ENCODE peak calls at places on chromosomes 11 and 22, in six cellular contexts. J, B, V, S, U and O are unnamed samples.

GRCh38 chr22:49004484-49005399 is 822.9 kb downstream of the BRD1 start:
- DNase-seq in U (no peak), B (peak; percentile 22), S (peak; percentile 22), V (no peak), J (no peak), O (no peak)

GRCh38 chr22:30253205-30253852 is 6.8 kb upstream of the LIF start:
- DNase-seq in U (peak; percentile 66), J (peak; percentile 83), V (no peak), B (peak; percentile 66), S (peak; percentile 73), O (no peak)

GRCh38 chr11:70243912-70244652 is 26.4 kb upstream of the PPFIA1 start:
- DNase-seq in B (no peak), J (no peak), V (no peak), S (peak; percentile 20), U (no peak), O (peak; percentile 33)

GRCh38 chr11:120019191-120019590 is 118.7 kb downstream of the TRIM29 start:
- DNase-seq in B (no peak), J (no peak), U (no peak), V (no peak), S (no peak), O (no peak)

GRCh38 chr22:22396741-22397291 is 111.7 kb downstream of the ZNF280B start:
- DNase-seq in B (no peak), U (no peak), S (no peak), J (no peak), V (no peak), O (no peak)

GRCh38 chr11:75471134-75471943 is 38.3 kb upstream of the KLHL35 start:
- DNase-seq in U (no peak), S (no peak), J (no peak), V (no peak), B (no peak), O (no peak)

GRCh38 chr22:46761539-46762237 is 762 bp upstream of the TBC1D22A start:
- DNase-seq in J (peak; percentile 9), U (no peak), S (no peak), V (peak; percentile 45), B (no peak), O (no peak)

GRCh38 chr11:119207300-119207570 is 1.1 kb downstream of the CBL start:
- DNase-seq in B (no peak), U (peak; percentile 15), J (no peak), V (no peak), S (no peak), O (peak; percentile 29)

GRCh38 chr22:29346659-29347058 is 31.2 kb upstream of the RASL10A start:
- DNase-seq in B (peak; percentile 59), V (no peak), J (no peak), U (no peak), S (peak; percentile 77), O (no peak)

GRCh38 chr11:117316197-117316961 is at the start of gene BACE1:
- DNase-seq in V (peak; percentile 97), B (peak; percentile 86), S (peak; percentile 91), U (peak; percentile 86), J (peak; percentile 80), O (peak; percentile 82)

GRCh38 chr22:37911697-37912096 is 5.6 kb downstream of the MICALL1 start:
- DNase-seq in S (no peak), V (peak; percentile 46), U (no peak), B (no peak), J (no peak), O (no peak)

GRCh38 chr11:68137833-68138232 is 16.6 kb upstream of the CHKA start:
- DNase-seq in J (no peak), B (no peak), U (no peak), V (no peak), S (no peak), O (no peak)

GRCh38 chr11:133896642-133897330 is 51.5 kb upstream of the SPATA19 start:
- DNase-seq in B (no peak), V (no peak), S (no peak), U (no peak), J (no peak), O (no peak)

GRCh38 chr11:19232910-19233503 is 7.7 kb downstream of the E2F8 start:
- DNase-seq in U (peak; percentile 84), S (no peak), V (no peak), B (no peak), J (peak; percentile 87), O (peak; percentile 74)

GRCh38 chr11:124669193-124669592 is 4.3 kb downstream of the SIAE start:
- DNase-seq in V (peak; percentile 62), U (peak; percentile 48), B (no peak), S (no peak), J (peak; percentile 54), O (peak; percentile 43)

GRCh38 chr22:27317961-27318360 is 483.6 kb downstream of the MN1 start:
- DNase-seq in B (no peak), V (no peak), S (no peak), J (no peak), U (no peak), O (peak; percentile 39)

GRCh38 chr11:1230456-1231395 is 7.9 kb downstream of the MUC5B start:
- DNase-seq in J (no peak), U (no peak), B (no peak), V (no peak), S (peak; percentile 48), O (no peak)

GRCh38 chr11:122167100-122167499 is 51.1 kb upstream of the BLID start:
- DNase-seq in V (peak; percentile 12), B (no peak), U (peak; percentile 76), J (peak; percentile 85), S (no peak), O (peak; percentile 92)

GRCh38 chr11:584287-584686 is 8.0 kb downstream of the PHRF1 start:
- DNase-seq in V (no peak), S (no peak), J (no peak), B (no peak), U (no peak), O (no peak)

GRCh38 chr11:9982127-9982795 is 311.8 kb downstream of the SBF2 start:
- DNase-seq in U (peak; percentile 35), B (no peak), V (no peak), S (no peak), J (no peak), O (peak; percentile 51)

GRCh38 chr11:70372076-70372475 is 26.3 kb upstream of the CTTN start:
- DNase-seq in V (no peak), J (no peak), U (no peak), S (no peak), B (no peak), O (no peak)

GRCh38 chr11:37532271-37532670 is 934.2 kb upstream of the RAG2 start:
- DNase-seq in U (no peak), S (no peak), B (no peak), V (no peak), J (no peak), O (no peak)

GRCh38 chr11:131748146-131749050 is 378.0 kb downstream of the NTM start:
- DNase-seq in U (peak; percentile 89), S (peak; percentile 55), J (peak; percentile 79), V (peak; percentile 84), B (peak; percentile 82), O (peak; percentile 71)

GRCh38 chr11:45146072-45147016 is at the start of gene PRDM11:
- DNase-seq in S (peak; percentile 93), B (no peak), J (peak; percentile 72), U (peak; percentile 78), V (peak; percentile 58), O (peak; percentile 82)

DNA sequence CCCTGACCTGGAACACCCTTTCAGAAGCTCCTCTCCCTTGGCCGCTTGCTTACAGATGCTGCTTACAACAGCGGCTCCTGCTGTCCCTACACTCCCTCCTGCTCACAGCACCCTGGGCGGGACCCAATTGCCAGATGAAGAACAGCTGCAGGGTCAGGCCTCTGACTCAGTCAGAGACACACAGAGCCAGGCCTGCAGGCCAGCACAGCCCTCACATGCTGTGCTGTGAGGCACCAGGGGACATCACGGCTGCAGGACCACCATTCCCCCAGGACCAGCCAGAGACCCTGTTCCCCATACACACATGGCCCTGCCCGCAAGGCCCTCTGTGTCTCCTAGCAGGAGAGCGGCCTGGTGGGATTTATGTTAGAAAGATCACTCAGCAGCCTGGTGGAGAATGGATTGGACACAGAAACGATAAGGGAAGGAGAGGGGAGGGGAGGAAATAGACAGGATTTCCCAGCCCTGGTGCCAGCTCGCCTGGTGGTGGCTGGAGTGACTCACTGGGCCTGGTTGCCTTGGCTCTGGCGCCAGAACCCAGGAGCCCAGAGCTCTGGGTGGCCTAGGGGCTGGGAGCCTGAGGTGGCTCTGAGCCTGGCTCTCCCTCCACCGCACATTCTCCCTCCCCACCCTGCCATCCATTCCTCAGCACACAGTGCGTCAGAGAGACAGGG is 6.7 kb downstream of the CAPN5 start:
- DNase-seq in B (peak; percentile 66), S (peak; percentile 90), J (peak; percentile 94), V (no peak), U (peak; percentile 90), O (peak; percentile 95)
- TF ChIP-seq CTCF in B (no peak), S (peak; percentile 13), J (peak; percentile 58), V (no peak), U (peak; percentile 52), O (peak; percentile 77)

GRCh38 chr11:34599406-34599901 is 21.4 kb upstream of the EHF start:
- DNase-seq in S (no peak), J (peak; percentile 79), B (no peak), V (no peak), U (peak; percentile 44), O (peak; percentile 82)
- H3K4me3 ChIP-seq in S (no peak overlapping the region), J (no peak overlapping the region), B (no peak overlapping the region), V (no peak overlapping the region), U (no peak overlapping the region), O (no peak overlapping the region)

GRCh38 chr11:72704028-72704782 is 30.0 kb upstream of the PDE2A start:
- DNase-seq in S (no peak), U (no peak), B (no peak), J (no peak), V (no peak), O (no peak)
- TF ChIP-seq CTCF in S (no peak), U (no peak), B (no peak), J (peak; percentile 20), V (peak; percentile 30), O (peak; percentile 26)

GRCh38 chr11:113314389-113315301 is at the start of gene TTC12:
- DNase-seq in J (peak; percentile 78), V (peak; percentile 98), U (peak; percentile 92), B (peak; percentile 88), S (peak; percentile 98), O (peak; percentile 63)

GRCh38 chr11:113314065-113314388 is 356 bp upstream of the TTC12 start:
- DNase-seq in U (no peak), J (no peak), V (no peak), S (no peak), B (no peak), O (no peak)

GRCh38 chr11:113311536-113311935 is 2.8 kb upstream of the TTC12 start:
- DNase-seq in U (no peak), S (no peak), J (peak; percentile 18), V (no peak), B (no peak), O (no peak)

GRCh38 chr11:113316251-113316650 is 1.9 kb downstream of the TTC12 start:
- DNase-seq in J (no peak), B (no peak), V (no peak), U (no peak), S (no peak), O (no peak)

DNA sequence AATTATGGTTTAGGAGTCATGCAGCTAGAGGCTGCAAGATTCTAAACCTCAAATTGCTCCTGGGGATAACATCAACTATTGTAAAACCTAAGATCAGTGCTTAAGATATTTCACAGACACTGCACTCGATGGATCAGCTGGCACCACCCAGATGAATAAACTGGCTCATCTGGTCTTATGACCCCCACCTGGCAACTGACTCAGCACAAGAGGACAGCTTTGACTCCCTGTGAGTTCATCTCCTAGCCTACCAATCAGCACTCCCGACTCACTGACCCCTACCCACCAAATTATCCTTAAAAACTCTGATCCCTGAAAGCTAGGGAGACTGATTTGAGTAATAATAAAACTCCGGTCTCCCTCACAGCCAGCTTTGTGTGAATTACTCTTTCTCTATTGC is 782 bp upstream of the TTC12 start:
- DNase-seq in J (peak; percentile 8), V (no peak), U (no peak), B (no peak), S (no peak), O (no peak)
- H3K4me3 ChIP-seq in J (no peak overlapping the region), V (peak overlapping the region; percentile 86), U (no peak overlapping the region), B (peak overlapping the region; percentile 68), S (peak overlapping the region; percentile 91), O (no peak overlapping the region)

GRCh38 chr11:113725411-113725810 is 19.3 kb upstream of the TMPRSS5 start:
- DNase-seq in V (no peak), S (no peak), J (no peak), B (no peak), U (no peak), O (no peak)
- TF ChIP-seq CTCF in V (no peak), S (no peak), J (no peak), B (no peak), U (no peak), O (peak; percentile 18)